ENCODE peak calls at places on chromosomes 2 and 18, in five cellular contexts. G is GM23338, T is NCI-H2081, X is heart left ventricle, O is nephron progenitor cell. S is an unnamed sample.

GRCh38 chr18:70151554-70152130 is 53.8 kb downstream of the RTTN start:
- DNase-seq in T (no peak), X (no peak), O (no peak), G (no peak), S (no peak)

GRCh38 chr2:165067958-165068612 is 112.8 kb upstream of the SLC38A11 start:
- DNase-seq in G (peak), T (peak), O (peak), X (peak), S (peak)

GRCh38 chr2:59390581-59390980 is 1149.5 kb upstream of the FANCL start:
- DNase-seq in O (no peak), X (no peak), T (peak), G (no peak), S (no peak)

GRCh38 chr2:241308267-241308666 is 7.2 kb downstream of the HDLBP start:
- DNase-seq in X (no peak), O (no peak), G (no peak), T (no peak), S (no peak)

GRCh38 chr18:27715751-27716150 is 461.2 kb downstream of the CDH2 start:
- DNase-seq in O (no peak), T (no peak), X (no peak), G (no peak), S (no peak)

GRCh38 chr2:523698-524270 is 153.4 kb downstream of the TMEM18 start:
- DNase-seq in O (no peak), G (no peak), T (no peak), X (no peak), S (no peak)

GRCh38 chr2:30459140-30459539 is 12.1 kb downstream of the LCLAT1 start:
- DNase-seq in X (no peak), G (no peak), O (no peak), T (no peak), S (no peak)

GRCh38 chr2:121596221-121597080 is 52.8 kb downstream of the CLASP1 start:
- DNase-seq in T (peak), O (peak), X (no peak), G (peak), S (peak)

GRCh38 chr2:175744000-175744399 is 258.1 kb downstream of the LNPK start:
- DNase-seq in O (no peak), G (peak), X (no peak), T (no peak), S (no peak)

GRCh38 chr18:48003426-48004349 is 73.2 kb upstream of the SMAD2 start:
- DNase-seq in T (no peak), O (no peak), G (no peak), X (peak), S (peak)

GRCh38 chr2:88181511-88181910 is 11.4 kb downstream of the THNSL2 start:
- DNase-seq in T (no peak), X (no peak), G (no peak), O (no peak), S (no peak)